ENCODE peak calls at places on chromosome 18, in five cellular contexts. O, U, Z, M and H are unnamed samples.

GRCh38 chr18:67485655-67486054 is 30.9 kb downstream of the DSEL start:
- DNase-seq in Z (no peak), U (no peak), O (no peak), M (no peak), H (no peak)

GRCh38 chr18:48445540-48445939 is 36.4 kb upstream of the ZBTB7C start:
- DNase-seq in M (peak), Z (peak), U (peak), O (peak), H (peak)

GRCh38 chr18:74480149-74480651 is 16.0 kb upstream of the CNDP2 start:
- DNase-seq in Z (no peak), U (no peak), M (no peak), O (no peak), H (no peak)

GRCh38 chr18:60007641-60008040 is 107.8 kb downstream of the PMAIP1 start:
- DNase-seq in Z (no peak), O (no peak), U (no peak), M (no peak), H (no peak)

GRCh38 chr18:33751613-33752221 is 173.7 kb downstream of the ASXL3 start:
- DNase-seq in O (no peak), U (no peak), M (no peak), Z (no peak), H (no peak)

GRCh38 chr18:57337890-57338289 is 14.5 kb upstream of the ST8SIA3 start:
- DNase-seq in M (no peak), O (no peak), U (no peak), Z (no peak), H (no peak)

GRCh38 chr18:63346471-63347183 is 20.4 kb downstream of the KDSR start:
- DNase-seq in M (no peak), O (no peak), U (no peak), Z (no peak), H (no peak)

GRCh38 chr18:48662021-48662661 is 123.3 kb downstream of the CTIF start:
- DNase-seq in O (peak), U (peak), M (peak), Z (no peak), H (peak)

GRCh38 chr18:30999186-30999585 is 43.4 kb downstream of the DSC3 start:
- DNase-seq in O (no peak), U (no peak), Z (no peak), M (no peak), H (no peak)

GRCh38 chr18:11323359-11323819 is 174.0 kb upstream of the PIEZO2 start:
- DNase-seq in O (no peak), Z (no peak), U (peak), M (no peak), H (no peak)

GRCh38 chr18:41144444-41144843 is 810.6 kb upstream of the PIK3C3 start:
- DNase-seq in O (no peak), M (no peak), U (no peak), Z (no peak), H (no peak)

GRCh38 chr18:24187689-24188088 is 48.8 kb downstream of the CABYR start:
- DNase-seq in U (no peak), M (no peak), O (no peak), Z (no peak), H (no peak)

GRCh38 chr18:8724452-8724851 is 19.1 kb downstream of the MTCL1 start:
- DNase-seq in U (no peak), Z (no peak), M (no peak), O (no peak), H (no peak)

GRCh38 chr18:12766986-12767433 is 64.2 kb downstream of the PSMG2 start:
- DNase-seq in O (no peak), M (no peak), U (no peak), Z (no peak), H (no peak)

DNA sequence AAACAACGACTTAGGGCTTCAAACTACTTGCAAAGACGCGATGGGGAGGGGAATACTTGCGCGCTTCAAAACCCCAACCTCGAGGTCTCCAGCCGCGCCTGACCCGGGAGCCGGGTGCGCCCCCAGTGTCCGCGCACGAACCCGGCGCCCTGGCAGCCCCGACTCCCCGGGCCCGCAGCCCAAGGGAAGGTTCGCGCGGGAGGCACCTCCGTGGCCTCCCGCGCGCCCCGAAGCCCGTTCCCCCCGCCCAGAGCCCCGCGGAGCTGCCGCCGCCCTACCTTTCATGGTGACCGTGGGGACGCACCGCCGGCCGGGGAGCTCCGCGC is 308 bp downstream of the COLEC12 start:
- DNase-seq in M (no peak), O (peak), U (no peak), Z (no peak), H (no peak)
- TF ChIP-seq CTCF in M (no peak), O (no peak), U (no peak), Z (no peak), H (no peak)

GRCh38 chr18:76979906-76980305 is 152.7 kb downstream of the MBP start:
- DNase-seq in M (no peak), O (no peak), Z (no peak), U (no peak), H (no peak)
- H3K27ac ChIP-seq in M (no peak), O (no peak), Z (no peak), U (no peak), H (no peak)

GRCh38 chr18:35236964-35237363 is 3.9 kb upstream of the ZNF397 start:
- DNase-seq in O (no peak), M (no peak), U (no peak), Z (no peak), H (no peak)

GRCh38 chr18:35231052-35231451 is 9.8 kb upstream of the ZNF397 start:
- DNase-seq in Z (peak), O (peak), U (peak), M (peak), H (peak)
- H3K4me3 ChIP-seq in Z (no peak), O (no peak), U (no peak), M (no peak), H (no peak)

GRCh38 chr18:46084431-46084830 is 12.4 kb upstream of the PSTPIP2 start:
- DNase-seq in U (no peak), O (no peak), M (no peak), Z (no peak), H (no peak)

GRCh38 chr18:46073474-46074331 is 1.6 kb upstream of the PSTPIP2 start:
- DNase-seq in Z (no peak), U (peak), O (no peak), M (no peak), H (peak)

GRCh38 chr18:46079336-46079735 is 7.3 kb upstream of the PSTPIP2 start:
- DNase-seq in Z (no peak), M (no peak), U (no peak), O (no peak), H (no peak)
- TF ChIP-seq CTCF in Z (no peak), M (no peak), U (no peak), O (no peak), H (no peak)